ENCODE peak calls at places on chromosomes 6 and 20, in ten cellular contexts. P is HCT116, R is colonic mucosa, F is mammary epithelial cell, G is pancreas, O is right atrium auricular region, I is neural progenitor cell, C is GM23248, J is transverse colon, V is astrocyte. X is an unnamed sample.

GRCh38 chr6:79005497-79005896 is 72.6 kb downstream of the PHIP start:
- DNase-seq in P (no peak), R (no peak), G (no peak), I (no peak), O (no peak), F (no peak), J (no peak), V (no peak), C (no peak), X (no peak)

GRCh38 chr6:34534656-34535055 is 21.5 kb downstream of the SPDEF start:
- DNase-seq in C (no peak), P (no peak), I (no peak), F (no peak), G (no peak), O (no peak), V (no peak), R (no peak), J (no peak), X (no peak)

GRCh38 chr20:61847420-61847748 is 218.3 kb downstream of the TAF4 start:
- DNase-seq in O (no peak), J (no peak), F (no peak), I (no peak), R (no peak), C (no peak), G (no peak), V (no peak), P (no peak), X (no peak)

GRCh38 chr20:16363832-16364687 is 209.2 kb downstream of the KIF16B start:
- DNase-seq in I (no peak), O (no peak), C (no peak), V (no peak), J (no peak), F (no peak), P (no peak), G (no peak), R (no peak), X (no peak)

GRCh38 chr6:167317172-167317571 is 7.7 kb upstream of the TTLL2 start:
- DNase-seq in G (no peak), R (no peak), V (no peak), I (peak; percentile 71), O (no peak), P (no peak), C (no peak), F (no peak), J (no peak), X (no peak)

GRCh38 chr6:31791324-31792089 is 4.0 kb downstream of the VARS1 start:
- DNase-seq in F (no peak), R (no peak), C (peak; percentile 70), I (peak; percentile 82), P (no peak), V (no peak), G (no peak), J (no peak), O (no peak), X (no peak)

GRCh38 chr6:142367061-142367460 is 65.3 kb downstream of the ADGRG6 start:
- DNase-seq in J (no peak), V (no peak), I (no peak), G (no peak), R (no peak), O (no peak), P (no peak), F (no peak), C (no peak), X (no peak)

GRCh38 chr6:42239333-42239732 is 21.7 kb upstream of the MRPS10 start:
- DNase-seq in P (no peak), O (no peak), G (no peak), I (no peak), F (no peak), R (no peak), J (no peak), C (no peak), V (no peak), X (no peak)

GRCh38 chr6:467671-468082 is 76.1 kb downstream of the IRF4 start:
- DNase-seq in F (no peak), C (no peak), R (no peak), J (no peak), I (no peak), G (no peak), V (no peak), O (peak; percentile 44), P (no peak), X (no peak)

GRCh38 chr20:59525500-59526241 is 78.7 kb upstream of the PHACTR3 start:
- DNase-seq in R (peak; percentile 54), I (peak; percentile 84), O (no peak), F (peak; percentile 19), G (peak; percentile 57), V (no peak), J (peak; percentile 48), P (peak; percentile 29), C (peak; percentile 69), X (peak; percentile 72)

GRCh38 chr6:137389150-137389664 is 105.0 kb downstream of the OLIG3 start:
- DNase-seq in C (no peak), V (no peak), O (no peak), F (peak; percentile 10), P (no peak), J (peak; percentile 23), R (peak; percentile 32), I (no peak), G (no peak), X (no peak)

GRCh38 chr6:74942130-74942529 is 263.7 kb downstream of the COL12A1 start:
- DNase-seq in R (no peak), V (no peak), G (no peak), J (no peak), F (peak; percentile 36), P (no peak), I (no peak), O (no peak), C (peak; percentile 29), X (no peak)

DNA sequence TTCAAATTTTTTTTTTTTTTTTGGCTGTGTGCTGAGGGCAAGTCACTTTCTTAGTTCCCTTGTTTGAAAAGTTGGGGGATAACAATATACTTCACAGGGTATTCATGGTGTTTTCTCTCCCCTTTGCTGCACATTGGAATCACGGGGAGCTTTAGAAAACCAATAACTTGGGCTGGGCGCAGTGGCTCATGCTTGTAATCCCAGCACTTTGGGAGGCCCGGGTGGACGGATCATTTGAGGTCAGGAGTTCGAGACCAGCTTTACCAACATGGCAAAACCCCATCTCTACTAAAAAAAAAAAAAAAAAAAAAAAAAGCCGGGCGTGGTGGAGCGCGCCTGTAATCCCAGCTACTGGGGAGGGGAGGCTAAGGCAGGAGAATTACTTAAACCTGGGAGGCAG is 15.9 kb downstream of the SRSF3 start:
- DNase-seq in J (no peak), I (no peak), O (no peak), R (no peak), P (no peak), V (no peak), F (no peak), G (no peak), C (no peak), X (no peak)
- H3K4me1 ChIP-seq in J (peaks cover 37% of the 10 kb centered on the region), I (no peaks in the 10 kb centered on the region), O (peaks cover 54% of the 10 kb centered on the region), R (no peaks in the 10 kb centered on the region), P (peaks cover 12% of the 10 kb centered on the region), V (no peaks in the 10 kb centered on the region), F (peaks cover 20% of the 10 kb centered on the region), G (peaks cover 40% of the 10 kb centered on the region), C (peaks cover 11% of the 10 kb centered on the region), X (peaks cover 39% of the 10 kb centered on the region)

GRCh38 chr6:30152019-30152673 is 8.9 kb downstream of the TRIM10 start:
- DNase-seq in C (no peak), I (no peak), P (no peak), J (no peak), F (no peak), R (no peak), V (no peak), O (no peak), G (no peak), X (no peak)

GRCh38 chr6:30154709-30155521 is 6.1 kb downstream of the TRIM10 start:
- DNase-seq in V (peak; percentile 69), G (no peak), J (peak; percentile 63), C (peak; percentile 89), F (peak; percentile 61), R (peak; percentile 67), O (no peak), P (no peak), I (no peak), X (no peak)

GRCh38 chr6:30155522-30156261 is 5.3 kb downstream of the TRIM10 start:
- DNase-seq in C (peak; percentile 21), J (no peak), V (no peak), O (no peak), G (no peak), P (no peak), F (no peak), I (no peak), R (no peak), X (no peak)

GRCh38 chr6:30152910-30153309 is 8.1 kb downstream of the TRIM10 start:
- DNase-seq in J (no peak), F (no peak), C (no peak), G (no peak), R (no peak), P (no peak), I (no peak), V (no peak), O (no peak), X (no peak)

DNA sequence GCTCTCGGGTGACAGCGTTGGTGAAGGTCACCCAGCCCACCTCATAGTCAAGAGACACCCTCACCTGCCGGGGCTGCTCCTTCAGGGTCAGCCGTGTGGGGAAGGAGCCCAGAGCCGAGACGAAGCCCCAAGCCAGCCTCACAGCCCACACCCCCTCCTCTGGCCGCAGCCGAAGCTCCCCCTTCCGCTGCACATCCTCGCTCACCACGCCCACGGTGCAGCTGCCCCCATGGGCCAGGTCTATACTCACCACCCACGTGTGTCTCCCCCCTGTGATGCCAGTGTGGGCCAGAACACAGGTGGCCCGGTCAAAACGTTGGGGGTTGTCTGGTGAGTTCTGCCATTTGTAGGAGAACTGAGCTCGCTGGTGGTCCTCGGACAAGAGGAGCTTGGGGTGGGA is 7.0 kb downstream of the TRIM10 start:
- DNase-seq in G (no peak), J (no peak), I (no peak), R (no peak), V (no peak), C (no peak), P (no peak), F (no peak), O (no peak), X (no peak)
- H3K4me1 ChIP-seq in G (peaks cover 5% of the 10 kb centered on the region), J (peaks cover 29% of the 10 kb centered on the region), I (no peaks in the 10 kb centered on the region), R (no peaks in the 10 kb centered on the region), V (peaks cover 18% of the 10 kb centered on the region), C (peaks cover 35% of the 10 kb centered on the region), P (peaks cover 28% of the 10 kb centered on the region), F (peaks cover 31% of the 10 kb centered on the region), O (peaks cover 10% of the 10 kb centered on the region), X (peaks cover 4% of the 10 kb centered on the region)

GRCh38 chr6:134546962-134547645 is 229.2 kb upstream of the SGK1 start:
- DNase-seq in O (no peak), C (no peak), V (no peak), I (no peak), R (no peak), J (no peak), G (no peak), P (no peak), F (no peak), X (no peak)
- H3K4me1 ChIP-seq in O (peaks cover 17% of the 10 kb centered on the region), C (peaks cover 26% of the 10 kb centered on the region), V (peaks cover 23% of the 10 kb centered on the region), I (no peaks in the 10 kb centered on the region), R (no peaks in the 10 kb centered on the region), J (no peaks in the 10 kb centered on the region), G (peaks cover 2% of the 10 kb centered on the region), P (no peaks in the 10 kb centered on the region), F (peaks cover 13% of the 10 kb centered on the region), X (no peaks in the 10 kb centered on the region)

DNA sequence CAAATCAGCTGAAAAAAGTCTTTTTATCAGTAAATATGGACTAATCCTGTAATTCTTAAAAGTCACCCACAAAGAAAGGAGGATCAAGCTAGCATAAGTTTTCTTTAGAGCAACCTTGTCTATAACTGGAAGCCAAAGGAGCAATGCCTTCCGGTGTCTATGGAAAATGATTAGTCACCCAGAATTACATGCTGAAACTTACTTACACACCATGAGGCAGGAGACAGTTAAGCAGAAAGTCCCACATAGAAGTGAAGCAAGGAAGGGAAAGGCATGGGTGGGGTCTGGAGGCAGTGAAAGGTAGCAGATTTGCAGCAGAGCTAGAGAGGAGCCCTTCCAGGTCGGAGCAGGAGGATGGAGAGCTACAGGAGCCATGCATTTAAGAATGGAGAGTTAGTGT is 153.7 kb upstream of the RIPOR2 start:
- DNase-seq in C (peak; percentile 49), V (peak; percentile 57), O (no peak), J (no peak), R (no peak), G (no peak), I (no peak), F (peak; percentile 70), P (no peak), X (no peak)
- H3K4me1 ChIP-seq in C (peaks cover 12% of the 10 kb centered on the region), V (peaks cover 13% of the 10 kb centered on the region), O (peaks cover 15% of the 10 kb centered on the region), J (no peaks in the 10 kb centered on the region), R (no peaks in the 10 kb centered on the region), G (no peaks in the 10 kb centered on the region), I (no peaks in the 10 kb centered on the region), F (peaks cover 16% of the 10 kb centered on the region), P (no peaks in the 10 kb centered on the region), X (peaks cover 22% of the 10 kb centered on the region)

X was measured in upper lobe of right lung.